ENCODE peak calls at places on chromosomes 5 and 9, in six cellular contexts. U is DMS79; W is CD8-positive, alpha-beta T cell; T is epithelial cell of prostate; A is stomach; X is stimulated activated effector memory CD8-positive, alpha-beta T cell treated with anti-CD3 and anti-CD28 coated beads, Interleukin-12 subunit alpha, Interleukin-12 subunit beta, amount 100 ng/mL, for 72 hours. K is an unnamed sample.

GRCh38 chr5:57862471-57863282 is 380.1 kb upstream of the ACTBL2 start:
- DNase-seq in U (no peak), W (no peak), T (peak), A (no peak), X (no peak), K (no peak)

GRCh38 chr5:138212828-138213160 is 329 bp downstream of the CDC23 start:
- DNase-seq in U (no peak), W (no peak), T (no peak), A (no peak), X (no peak), K (no peak)

GRCh38 chr5:139904566-139905400 is 109.2 kb downstream of the PSD2 start:
- DNase-seq in U (peak), W (no peak), T (no peak), A (no peak), X (no peak), K (no peak)

GRCh38 chr9:77854916-77855314 is 176.7 kb downstream of the GNAQ start:
- DNase-seq in U (no peak), W (no peak), T (no peak), A (no peak), X (no peak), K (no peak)

GRCh38 chr5:61964199-61964598 is 341.8 kb upstream of the KIF2A start:
- DNase-seq in U (no peak), W (no peak), T (no peak), A (no peak), X (no peak), K (no peak)

GRCh38 chr5:94872526-94872925 is 254.1 kb downstream of the SLF1 start:
- DNase-seq in U (no peak), W (no peak), T (no peak), A (no peak), X (no peak), K (no peak)

GRCh38 chr9:6098431-6098830 is 83.0 kb upstream of the RANBP6 start:
- DNase-seq in U (no peak), W (no peak), T (no peak), A (no peak), X (no peak), K (no peak)

GRCh38 chr5:157283434-157283833 is 17.5 kb downstream of the CYFIP2 start:
- DNase-seq in U (no peak), W (peak), T (no peak), A (no peak), X (no peak), K (no peak)

GRCh38 chr5:132230871-132231270 is 3.2 kb upstream of the P4HA2 start:
- DNase-seq in U (no peak), W (no peak), T (no peak), A (no peak), X (no peak), K (no peak)

GRCh38 chr9:37182718-37183117 is 62.3 kb downstream of the ZCCHC7 start:
- DNase-seq in U (no peak), W (no peak), T (no peak), A (no peak), X (no peak), K (no peak)

GRCh38 chr5:85533324-85533723 is 1084.4 kb upstream of the COX7C start:
- DNase-seq in U (no peak), W (no peak), T (no peak), A (no peak), X (no peak), K (peak)

K was measured in body of pancreas.